ENCODE peak calls at places on chromosomes 11 and 22, in six cellular contexts. One of them, this sample, is unnamed.

GRCh38 chr22:33213383-33214075 is 155.3 kb upstream of the SYN3 start:
- DNase-seq in CD4-positive, alpha-beta T cell: no peak
- DNase-seq in CD8-positive, alpha-beta memory T cell: no peak
- DNase-seq in mesendoderm: no peak
- DNase-seq in Karpas-422: no peak
- DNase-seq in testis: no peak
- DNase-seq in this sample: no peak

GRCh38 chr11:62805991-62806441 is 776 bp upstream of the NXF1 start:
- DNase-seq in Karpas-422: peak
- DNase-seq in CD8-positive, alpha-beta memory T cell: no peak
- DNase-seq in CD4-positive, alpha-beta T cell: no peak
- DNase-seq in mesendoderm: peak
- DNase-seq in testis: no peak
- DNase-seq in this sample: peak

GRCh38 chr11:130086627-130087026 is 16.9 kb downstream of the APLP2 start:
- DNase-seq in Karpas-422: no peak
- DNase-seq in testis: no peak
- DNase-seq in CD8-positive, alpha-beta memory T cell: no peak
- DNase-seq in CD4-positive, alpha-beta T cell: no peak
- DNase-seq in mesendoderm: no peak
- DNase-seq in this sample: no peak

GRCh38 chr22:38963872-38964271 is 6.5 kb downstream of the APOBEC3A start:
- DNase-seq in CD8-positive, alpha-beta memory T cell: no peak
- DNase-seq in Karpas-422: no peak
- DNase-seq in testis: peak
- DNase-seq in CD4-positive, alpha-beta T cell: no peak
- DNase-seq in mesendoderm: no peak
- DNase-seq in this sample: no peak

GRCh38 chr11:119016216-119017009 is 1.7 kb downstream of the RPS25 start:
- DNase-seq in Karpas-422: no peak
- DNase-seq in testis: no peak
- DNase-seq in CD8-positive, alpha-beta memory T cell: no peak
- DNase-seq in mesendoderm: no peak
- DNase-seq in CD4-positive, alpha-beta T cell: no peak
- DNase-seq in this sample: no peak

GRCh38 chr22:17980013-17980510 is 44.3 kb downstream of the MICAL3 start:
- DNase-seq in testis: no peak
- DNase-seq in Karpas-422: no peak
- DNase-seq in CD8-positive, alpha-beta memory T cell: no peak
- DNase-seq in CD4-positive, alpha-beta T cell: no peak
- DNase-seq in mesendoderm: no peak
- DNase-seq in this sample: no peak

GRCh38 chr11:35944503-35945136 is 758 bp downstream of the LDLRAD3 start:
- DNase-seq in Karpas-422: no peak
- DNase-seq in mesendoderm: no peak
- DNase-seq in CD4-positive, alpha-beta T cell: no peak
- DNase-seq in testis: no peak
- DNase-seq in CD8-positive, alpha-beta memory T cell: no peak
- DNase-seq in this sample: no peak

GRCh38 chr22:20551805-20552449 is 44.5 kb downstream of the MED15 start:
- DNase-seq in mesendoderm: no peak
- DNase-seq in CD8-positive, alpha-beta memory T cell: peak
- DNase-seq in testis: no peak
- DNase-seq in CD4-positive, alpha-beta T cell: no peak
- DNase-seq in Karpas-422: peak
- DNase-seq in this sample: no peak

GRCh38 chr11:118619444-118620205 is 12.2 kb downstream of the PHLDB1 start:
- DNase-seq in CD8-positive, alpha-beta memory T cell: no peak
- DNase-seq in CD4-positive, alpha-beta T cell: no peak
- DNase-seq in testis: no peak
- DNase-seq in mesendoderm: no peak
- DNase-seq in Karpas-422: no peak
- DNase-seq in this sample: peak

GRCh38 chr22:31923166-31923565 is 21.2 kb upstream of the YWHAH start:
- DNase-seq in CD8-positive, alpha-beta memory T cell: no peak
- DNase-seq in mesendoderm: no peak
- DNase-seq in testis: peak
- DNase-seq in Karpas-422: no peak
- DNase-seq in CD4-positive, alpha-beta T cell: no peak
- DNase-seq in this sample: peak

GRCh38 chr22:28674121-28674563 is 5.5 kb downstream of the TTC28 start:
- DNase-seq in Karpas-422: peak
- DNase-seq in testis: no peak
- DNase-seq in CD4-positive, alpha-beta T cell: no peak
- DNase-seq in mesendoderm: no peak
- DNase-seq in CD8-positive, alpha-beta memory T cell: peak
- DNase-seq in this sample: peak

GRCh38 chr11:92867913-92868619 is 101.4 kb upstream of the MTNR1B start:
- DNase-seq in testis: no peak
- DNase-seq in CD4-positive, alpha-beta T cell: no peak
- DNase-seq in Karpas-422: no peak
- DNase-seq in CD8-positive, alpha-beta memory T cell: no peak
- DNase-seq in mesendoderm: no peak
- DNase-seq in this sample: no peak

GRCh38 chr22:30413001-30413400 is 12.6 kb upstream of the MTFP1 start:
- DNase-seq in CD4-positive, alpha-beta T cell: no peak
- DNase-seq in testis: no peak
- DNase-seq in mesendoderm: no peak
- DNase-seq in CD8-positive, alpha-beta memory T cell: no peak
- DNase-seq in Karpas-422: no peak
- DNase-seq in this sample: no peak

GRCh38 chr22:24706050-24706449 is 68.5 kb downstream of the PIWIL3 start:
- DNase-seq in testis: no peak
- DNase-seq in mesendoderm: peak
- DNase-seq in CD8-positive, alpha-beta memory T cell: no peak
- DNase-seq in CD4-positive, alpha-beta T cell: no peak
- DNase-seq in Karpas-422: no peak
- DNase-seq in this sample: no peak

GRCh38 chr11:12185106-12185690 is 74.8 kb downstream of the MICAL2 start:
- DNase-seq in Karpas-422: no peak
- DNase-seq in CD8-positive, alpha-beta memory T cell: no peak
- DNase-seq in CD4-positive, alpha-beta T cell: no peak
- DNase-seq in testis: no peak
- DNase-seq in mesendoderm: no peak
- DNase-seq in this sample: no peak

GRCh38 chr11:95363710-95364109 is 132.7 kb upstream of the SESN3 start:
- DNase-seq in mesendoderm: peak
- DNase-seq in Karpas-422: no peak
- DNase-seq in CD4-positive, alpha-beta T cell: no peak
- DNase-seq in CD8-positive, alpha-beta memory T cell: no peak
- DNase-seq in testis: no peak
- DNase-seq in this sample: no peak

GRCh38 chr11:21465203-21465602 is 727.7 kb upstream of the ANO5 start:
- DNase-seq in CD8-positive, alpha-beta memory T cell: no peak
- DNase-seq in testis: no peak
- DNase-seq in CD4-positive, alpha-beta T cell: no peak
- DNase-seq in mesendoderm: no peak
- DNase-seq in Karpas-422: no peak
- DNase-seq in this sample: no peak

GRCh38 chr11:46036969-46037368 is 84.3 kb downstream of the PHF21A start:
- DNase-seq in CD8-positive, alpha-beta memory T cell: no peak
- DNase-seq in testis: no peak
- DNase-seq in Karpas-422: no peak
- DNase-seq in CD4-positive, alpha-beta T cell: no peak
- DNase-seq in mesendoderm: no peak
- DNase-seq in this sample: no peak

GRCh38 chr11:944711-945470 is 19.2 kb downstream of the AP2A2 start:
- DNase-seq in Karpas-422: no peak
- DNase-seq in CD4-positive, alpha-beta T cell: no peak
- DNase-seq in testis: no peak
- DNase-seq in mesendoderm: peak
- DNase-seq in CD8-positive, alpha-beta memory T cell: no peak
- DNase-seq in this sample: no peak

GRCh38 chr22:40394607-40395006 is 24.2 kb downstream of the SGSM3 start:
- DNase-seq in testis: no peak
- DNase-seq in CD8-positive, alpha-beta memory T cell: no peak
- DNase-seq in CD4-positive, alpha-beta T cell: no peak
- DNase-seq in Karpas-422: no peak
- DNase-seq in mesendoderm: no peak
- DNase-seq in this sample: no peak

GRCh38 chr11:35919244-35919643 is 24.6 kb upstream of the LDLRAD3 start:
- DNase-seq in mesendoderm: peak
- DNase-seq in CD8-positive, alpha-beta memory T cell: no peak
- DNase-seq in Karpas-422: no peak
- DNase-seq in CD4-positive, alpha-beta T cell: no peak
- DNase-seq in testis: no peak
- DNase-seq in this sample: no peak

GRCh38 chr11:72719144-72719543 is 33.1 kb downstream of the ARAP1 start:
- DNase-seq in Karpas-422: no peak
- DNase-seq in testis: no peak
- DNase-seq in mesendoderm: no peak
- DNase-seq in CD4-positive, alpha-beta T cell: no peak
- DNase-seq in CD8-positive, alpha-beta memory T cell: no peak
- DNase-seq in this sample: peak

GRCh38 chr11:72720047-72720446 is 32.2 kb downstream of the ARAP1 start:
- DNase-seq in CD4-positive, alpha-beta T cell: no peak
- DNase-seq in testis: peak
- DNase-seq in CD8-positive, alpha-beta memory T cell: no peak
- DNase-seq in mesendoderm: no peak
- DNase-seq in Karpas-422: no peak
- DNase-seq in this sample: peak

GRCh38 chr11:72720806-72721205 is 31.4 kb downstream of the ARAP1 start:
- DNase-seq in Karpas-422: no peak
- DNase-seq in testis: no peak
- DNase-seq in mesendoderm: no peak
- DNase-seq in CD4-positive, alpha-beta T cell: no peak
- DNase-seq in CD8-positive, alpha-beta memory T cell: no peak
- DNase-seq in this sample: no peak

GRCh38 chr11:72718101-72718501 is 34.1 kb downstream of the ARAP1 start:
- DNase-seq in mesendoderm: no peak
- DNase-seq in Karpas-422: no peak
- DNase-seq in CD8-positive, alpha-beta memory T cell: no peak
- DNase-seq in testis: no peak
- DNase-seq in CD4-positive, alpha-beta T cell: no peak
- DNase-seq in this sample: no peak

DNA sequence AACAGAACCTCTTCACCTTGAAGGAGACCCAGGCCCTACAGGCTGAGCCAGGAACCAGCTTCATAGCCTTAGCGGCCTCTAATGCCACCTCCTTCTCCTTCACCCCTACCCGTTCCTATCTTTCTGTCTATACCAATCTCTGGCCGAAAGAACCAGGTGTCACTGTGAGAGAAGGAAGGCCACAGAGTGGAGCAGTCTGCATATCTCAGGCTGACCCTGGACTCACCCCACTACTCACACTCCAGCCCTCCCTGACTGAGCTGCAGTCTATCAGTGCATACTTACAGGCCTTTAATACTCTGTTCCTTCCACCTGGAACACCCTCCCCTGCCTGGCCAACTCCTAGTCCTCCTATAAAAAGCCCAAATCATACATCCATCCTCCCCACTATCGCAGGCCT is 32.7 kb downstream of the ARAP1 start:
- DNase-seq in mesendoderm: no peak
- DNase-seq in CD8-positive, alpha-beta memory T cell: no peak
- DNase-seq in testis: no peak
- DNase-seq in CD4-positive, alpha-beta T cell: no peak
- DNase-seq in Karpas-422: no peak
- DNase-seq in this sample: no peak
- H3K27ac ChIP-seq in mesendoderm: no peak
- H3K27ac ChIP-seq in CD8-positive, alpha-beta memory T cell: no peak
- H3K27ac ChIP-seq in testis: no peak
- H3K27ac ChIP-seq in CD4-positive, alpha-beta T cell: no peak
- H3K27ac ChIP-seq in Karpas-422: peak
- H3K27ac ChIP-seq in this sample: peak

DNA sequence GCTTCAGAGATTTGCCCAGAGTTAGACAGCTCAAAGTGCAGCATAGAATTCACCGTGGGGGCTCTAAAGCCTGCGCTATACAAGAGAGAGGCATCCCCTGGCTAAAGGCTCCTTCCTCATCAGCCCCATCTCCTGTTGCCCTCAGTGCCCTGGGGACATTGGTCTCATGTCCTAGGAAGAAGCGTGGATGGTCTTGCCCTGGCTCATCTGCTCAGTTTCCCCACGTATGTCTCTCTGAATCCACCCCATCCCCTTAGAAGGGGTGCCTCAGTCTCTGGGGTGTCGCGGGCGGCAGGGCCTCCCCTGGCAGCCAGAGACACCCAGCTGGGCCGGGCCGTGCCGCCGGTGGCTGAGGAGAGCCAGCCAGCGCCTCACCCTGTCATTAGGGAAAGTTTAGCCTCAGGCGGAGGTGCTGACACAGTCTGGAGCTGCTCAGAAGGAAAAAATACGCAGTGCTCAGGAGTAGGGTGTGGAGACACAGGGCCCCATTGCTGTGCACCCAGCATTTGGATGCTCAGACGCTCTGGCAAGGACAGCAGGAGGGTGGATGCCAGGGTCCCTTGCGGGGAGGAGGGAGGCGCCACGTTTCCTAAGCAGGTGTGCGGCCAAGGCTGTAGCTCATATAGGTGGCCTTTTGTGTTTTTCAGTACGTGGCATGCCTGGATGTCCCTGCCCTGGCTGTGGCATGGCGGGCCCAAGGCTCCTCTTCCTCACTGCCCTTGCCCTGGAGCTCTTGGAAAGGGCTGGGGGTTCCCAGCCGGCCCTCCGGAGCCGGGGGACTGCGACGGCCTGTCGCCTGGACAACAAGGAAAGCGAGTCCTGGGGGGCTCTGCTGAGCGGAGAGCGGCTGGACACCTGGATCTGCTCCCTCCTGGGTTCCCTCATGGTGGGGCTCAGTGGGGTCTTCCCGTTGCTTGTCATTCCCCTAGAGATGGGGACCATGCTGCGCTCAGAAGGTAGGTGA is 1.3 kb downstream of the SLC39A13 start:
- DNase-seq in mesendoderm: no peak
- DNase-seq in testis: no peak
- DNase-seq in CD8-positive, alpha-beta memory T cell: no peak
- DNase-seq in CD4-positive, alpha-beta T cell: no peak
- DNase-seq in Karpas-422: no peak
- DNase-seq in this sample: no peak
- H3K27ac ChIP-seq in mesendoderm: no peak
- H3K27ac ChIP-seq in testis: peak
- H3K27ac ChIP-seq in CD8-positive, alpha-beta memory T cell: peak
- H3K27ac ChIP-seq in CD4-positive, alpha-beta T cell: peak
- H3K27ac ChIP-seq in Karpas-422: peak
- H3K27ac ChIP-seq in this sample: no peak

GRCh38 chr22:41410311-41410751 is 28.6 kb downstream of the TEF start:
- DNase-seq in CD8-positive, alpha-beta memory T cell: no peak
- DNase-seq in CD4-positive, alpha-beta T cell: no peak
- DNase-seq in testis: no peak
- DNase-seq in mesendoderm: no peak
- DNase-seq in Karpas-422: no peak
- DNase-seq in this sample: no peak
- H3K27ac ChIP-seq in CD8-positive, alpha-beta memory T cell: no peak
- H3K27ac ChIP-seq in CD4-positive, alpha-beta T cell: no peak
- H3K27ac ChIP-seq in testis: peak
- H3K27ac ChIP-seq in mesendoderm: no peak
- H3K27ac ChIP-seq in Karpas-422: no peak
- H3K27ac ChIP-seq in this sample: no peak

GRCh38 chr11:67273260-67273990 is 7.2 kb downstream of the GRK2 start:
- DNase-seq in testis: no peak
- DNase-seq in CD4-positive, alpha-beta T cell: no peak
- DNase-seq in Karpas-422: peak
- DNase-seq in CD8-positive, alpha-beta memory T cell: no peak
- DNase-seq in mesendoderm: no peak
- DNase-seq in this sample: no peak
- H3K27ac ChIP-seq in testis: peak
- H3K27ac ChIP-seq in CD4-positive, alpha-beta T cell: peak
- H3K27ac ChIP-seq in Karpas-422: peak
- H3K27ac ChIP-seq in CD8-positive, alpha-beta memory T cell: peak
- H3K27ac ChIP-seq in mesendoderm: no peak
- H3K27ac ChIP-seq in this sample: peak

This sample was measured in HL-60.